ENCODE peak calls at places on chromosomes 7 and 10, in seven cellular contexts. J, N, S, P, L, Y and T are unnamed samples.

GRCh38 chr7:120843121-120843520 is 14.8 kb downstream of the TSPAN12 start:
- DNase-seq in J (no peak), N (no peak), S (no peak), P (peak), L (no peak), Y (no peak), T (no peak)

GRCh38 chr10:19788075-19788686 is 28.1 kb upstream of the PLXDC2 start:
- DNase-seq in J (peak), N (peak), S (peak), P (peak), L (peak), Y (peak), T (no peak)

GRCh38 chr10:124559372-124560132 is 97.9 kb downstream of the LHPP start:
- DNase-seq in J (no peak), N (no peak), S (no peak), P (no peak), L (no peak), Y (no peak), T (no peak)

GRCh38 chr10:90871761-90872647 is at the start of gene RPP30:
- DNase-seq in J (peak), N (peak), S (peak), P (peak), L (peak), Y (peak), T (peak)

GRCh38 chr7:158816271-158816670 is 13.0 kb downstream of the ESYT2 start:
- DNase-seq in J (no peak), N (no peak), S (no peak), P (no peak), L (no peak), Y (no peak), T (no peak)

GRCh38 chr7:155488483-155489127 is 30.7 kb downstream of the EN2 start:
- DNase-seq in J (no peak), N (no peak), S (no peak), P (no peak), L (no peak), Y (no peak), T (no peak)

GRCh38 chr7:101172005-101172853 is 6.9 kb upstream of the VGF start:
- DNase-seq in J (no peak), N (peak), S (no peak), P (no peak), L (peak), Y (no peak), T (no peak)

GRCh38 chr10:101573885-101574284 is 14.2 kb downstream of the POLL start:
- DNase-seq in J (no peak), N (no peak), S (no peak), P (no peak), L (no peak), Y (no peak), T (no peak)

GRCh38 chr10:34815174-34816066 is at the start of gene PARD3:
- DNase-seq in J (peak), N (peak), S (peak), P (peak), L (peak), Y (peak), T (peak)

GRCh38 chr10:72665925-72666324 is 26.0 kb upstream of the MCU start:
- DNase-seq in J (no peak), N (no peak), S (no peak), P (peak), L (no peak), Y (no peak), T (no peak)

GRCh38 chr7:2523941-2524807 is 4.6 kb downstream of the LFNG start:
- DNase-seq in J (peak), N (peak), S (peak), P (peak), L (peak), Y (peak), T (peak)

DNA sequence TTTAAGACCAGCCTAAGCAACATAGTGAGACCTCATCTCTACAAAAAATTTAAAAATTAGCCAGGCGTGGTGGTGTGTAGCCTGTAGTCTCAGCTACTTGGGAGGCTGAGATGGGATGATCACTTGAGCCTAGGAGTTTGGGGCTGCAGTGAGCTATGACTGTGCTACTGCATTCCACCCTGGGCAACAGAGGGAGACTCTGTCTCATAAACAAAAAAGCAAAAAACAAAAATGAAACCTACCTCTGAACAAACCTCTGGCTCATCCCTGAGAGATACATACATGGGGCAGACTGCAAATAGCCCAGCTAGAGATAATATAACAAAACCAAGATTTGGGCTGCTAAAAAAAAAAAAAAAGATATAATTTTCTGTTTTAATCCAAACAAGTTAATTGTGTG is 19.5 kb downstream of the C10orf67 start:
- DNase-seq in J (no peak), N (no peak), S (no peak), P (no peak), L (no peak), Y (no peak), T (no peak)
- TF ChIP-seq CTCF in J (no peak), N (no peak), S (peak), P (no peak), L (no peak), Y (no peak), T (no peak)

GRCh38 chr10:60335708-60336107 is 54.0 kb downstream of the ANK3 start:
- DNase-seq in J (no peak), N (no peak), S (no peak), P (no peak), L (no peak), Y (no peak), T (no peak)
- TF ChIP-seq CTCF in J (no peak), N (peak), S (peak), P (no peak), L (no peak), Y (no peak), T (no peak)

DNA sequence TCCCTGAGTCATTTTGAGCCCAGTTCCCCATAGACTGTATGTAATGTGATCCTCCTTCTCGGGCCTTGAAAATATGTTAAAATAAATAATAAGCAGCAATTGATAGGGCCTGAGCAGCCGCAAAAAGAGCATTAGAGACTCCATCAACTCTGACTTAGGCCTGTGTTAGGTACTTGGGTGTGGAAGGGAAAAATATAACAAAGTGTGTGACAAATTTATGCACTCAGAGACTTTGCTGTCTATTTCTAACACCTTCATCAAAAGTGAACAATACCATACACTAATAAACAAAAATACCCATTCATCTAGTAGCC is 31.4 kb upstream of the HABP2 start:
- DNase-seq in J (no peak), N (no peak), S (no peak), P (no peak), L (no peak), Y (no peak), T (no peak)
- TF ChIP-seq CTCF in J (peak), N (no peak), S (no peak), P (no peak), L (no peak), Y (no peak), T (no peak)

GRCh38 chr10:126857178-126857806 is 47.9 kb upstream of the DOCK1 start:
- DNase-seq in J (no peak), N (no peak), S (no peak), P (no peak), L (no peak), Y (no peak), T (no peak)
- TF ChIP-seq CTCF in J (no peak), N (no peak), S (no peak), P (no peak), L (no peak), Y (no peak), T (no peak)

GRCh38 chr7:128217030-128217805 is 23.9 kb upstream of the LEP start:
- DNase-seq in J (no peak), N (no peak), S (peak), P (peak), L (peak), Y (no peak), T (no peak)
- TF ChIP-seq CTCF in J (no peak), N (no peak), S (no peak), P (no peak), L (no peak), Y (no peak), T (no peak)

DNA sequence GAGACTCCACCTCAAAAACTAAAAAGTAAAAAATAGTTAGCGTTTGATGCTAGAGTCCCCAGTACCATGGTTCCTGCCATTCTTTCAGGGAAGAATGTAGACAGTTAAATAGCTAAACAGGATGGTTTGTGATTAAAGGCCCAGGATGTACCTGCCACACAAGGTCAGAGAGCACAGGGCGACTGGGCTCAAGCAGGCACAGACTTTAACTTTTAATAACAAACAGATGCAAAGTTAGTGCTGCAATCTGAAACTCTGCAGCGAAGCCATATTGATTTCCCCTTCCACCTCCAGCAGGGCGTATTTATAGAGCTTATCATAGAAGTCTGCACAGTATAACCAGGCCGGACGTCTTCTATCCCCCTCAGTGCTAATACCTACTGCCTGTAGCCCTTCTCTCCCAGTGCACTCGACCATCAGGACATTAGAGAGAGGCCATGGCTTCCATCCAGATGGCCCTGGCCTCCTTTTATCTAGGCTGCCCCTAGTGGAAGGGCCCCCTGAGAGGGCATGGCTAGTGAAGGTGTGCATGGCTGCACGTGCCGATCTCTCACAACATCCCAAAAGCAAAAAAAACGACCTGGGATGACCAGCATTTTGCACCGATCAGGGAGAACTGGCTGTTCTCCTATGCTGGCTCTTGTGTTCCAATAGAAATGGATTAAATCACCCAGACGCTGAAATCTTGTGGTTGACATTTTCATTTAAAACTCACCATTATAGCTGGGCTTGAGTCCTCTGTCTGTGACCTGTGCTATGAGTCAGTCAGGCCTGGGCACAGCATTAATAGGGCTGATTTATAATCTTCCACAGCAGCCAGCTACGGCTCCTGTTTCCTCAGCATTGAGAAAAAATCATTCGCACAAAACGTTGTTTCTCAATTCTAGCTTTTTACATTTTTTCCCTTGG is 7.6 kb upstream of the BAG3 start:
- DNase-seq in J (no peak), N (no peak), S (no peak), P (no peak), L (no peak), Y (no peak), T (no peak)
- TF ChIP-seq CTCF in J (no peak), N (no peak), S (no peak), P (no peak), L (no peak), Y (no peak), T (peak)

GRCh38 chr10:120349069-120349468 is 108.0 kb upstream of the PLPP4 start:
- DNase-seq in J (no peak), N (no peak), S (no peak), P (no peak), L (no peak), Y (no peak), T (no peak)

DNA sequence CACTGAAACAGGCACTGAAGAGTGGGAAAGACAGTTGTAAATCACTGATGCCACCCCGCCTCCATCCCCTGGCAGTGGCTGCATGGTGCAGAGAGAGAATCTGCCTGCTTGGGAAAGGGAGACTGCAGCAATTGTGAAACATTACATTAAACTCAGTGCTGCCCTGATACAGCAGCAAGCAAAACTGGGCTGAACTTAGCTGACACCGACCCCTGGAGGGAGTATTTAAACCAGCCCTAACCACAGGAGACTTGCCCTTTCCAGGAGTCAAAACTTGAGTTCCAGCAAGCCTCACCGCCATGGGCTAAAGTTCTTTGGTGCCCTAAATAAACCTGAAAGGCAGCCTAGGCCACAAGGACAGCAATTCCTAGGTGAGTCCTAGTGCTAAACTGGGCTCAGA is 109.4 kb upstream of the PLPP4 start:
- DNase-seq in J (no peak), N (no peak), S (no peak), P (no peak), L (no peak), Y (no peak), T (no peak)
- TF ChIP-seq CTCF in J (no peak), N (no peak), S (no peak), P (no peak), L (no peak), Y (no peak), T (no peak)

DNA sequence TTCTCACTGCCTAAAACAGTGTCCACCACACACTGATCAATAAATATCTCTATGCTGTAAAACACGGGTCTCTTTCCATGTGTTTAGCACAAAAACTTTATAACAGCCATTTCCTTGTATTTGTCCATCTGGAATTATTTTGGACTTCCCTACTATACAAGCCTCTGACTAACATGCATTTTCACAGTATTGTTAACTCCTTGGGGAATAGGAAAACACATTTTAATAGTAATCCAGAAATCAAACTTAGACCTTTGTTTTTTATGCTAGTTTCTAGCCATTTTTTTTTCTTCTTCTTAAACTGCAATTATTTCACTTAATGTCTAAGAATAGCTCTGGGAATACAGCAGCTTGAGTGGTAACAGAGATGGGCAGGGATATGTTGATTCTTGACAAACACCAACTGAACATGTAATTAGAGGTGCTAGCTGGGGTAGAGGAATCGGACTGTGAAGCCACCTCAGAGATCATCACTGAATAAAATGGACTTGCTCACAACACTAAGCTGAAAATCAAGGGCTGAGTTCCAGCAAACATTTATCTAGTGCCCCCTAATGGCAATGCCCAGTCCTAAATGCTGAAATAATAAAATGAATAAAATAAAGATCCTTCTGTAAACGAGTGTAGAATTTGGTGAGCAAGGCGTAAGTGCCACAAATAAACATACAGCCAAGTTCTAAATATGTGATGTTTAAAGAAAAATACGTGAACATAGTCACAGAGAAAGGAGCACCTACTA is 593.1 kb downstream of the SORCS1 start:
- DNase-seq in J (peak), N (no peak), S (peak), P (peak), L (no peak), Y (no peak), T (no peak)
- TF ChIP-seq CTCF in J (peak), N (peak), S (peak), P (peak), L (no peak), Y (no peak), T (peak)

GRCh38 chr7:149662591-149663095 is 110.7 kb downstream of the ZNF467 start:
- DNase-seq in J (peak), N (peak), S (peak), P (peak), L (peak), Y (peak), T (peak)
- TF ChIP-seq CTCF in J (peak), N (no peak), S (peak), P (peak), L (peak), Y (peak), T (peak)